ENCODE peak calls at places on chromosomes 11 and 22, in eight cellular contexts. V is cardiac muscle cell, N is A172, R is EL, E is psoas muscle, B is tibial artery, P is AG08395, G is AG09319. Y is an unnamed sample.

GRCh38 chr11:94417386-94417987 is 16.3 kb upstream of the GPR83 start:
- DNase-seq in V (peak), N (peak), R (peak), E (no peak), B (no peak), P (peak), G (peak), Y (no peak)

GRCh38 chr22:48146426-48146825 is 1384.0 kb downstream of the TBC1D22A start:
- DNase-seq in V (no peak), N (no peak), R (no peak), E (no peak), B (no peak), P (no peak), G (no peak), Y (no peak)

GRCh38 chr11:123298488-123299447 is 103.7 kb upstream of the CLMP start:
- DNase-seq in V (no peak), N (no peak), R (no peak), E (no peak), B (no peak), P (no peak), G (no peak), Y (peak)

GRCh38 chr11:114315749-114316368 is 19.7 kb downstream of the NNMT start:
- DNase-seq in V (no peak), N (no peak), R (no peak), E (no peak), B (no peak), P (no peak), G (no peak), Y (no peak)

GRCh38 chr11:122656073-122656630 is 630 bp downstream of the UBASH3B start:
- DNase-seq in V (peak), N (no peak), R (peak), E (peak), B (peak), P (peak), G (no peak), Y (peak)

GRCh38 chr11:33829430-33830141 is 55.3 kb upstream of the FBXO3 start:
- DNase-seq in V (peak), N (peak), R (peak), E (peak), B (no peak), P (peak), G (peak), Y (peak)

GRCh38 chr11:1659478-1659877 is 29.9 kb downstream of the KRTAP5-5 start:
- DNase-seq in V (no peak), N (no peak), R (no peak), E (no peak), B (no peak), P (no peak), G (no peak), Y (no peak)

GRCh38 chr11:1927151-1928037 is 7.9 kb downstream of the TNNT3 start:
- DNase-seq in V (no peak), N (no peak), R (no peak), E (peak), B (no peak), P (no peak), G (no peak), Y (peak)

GRCh38 chr22:40241200-40241763 is 63.6 kb downstream of the TNRC6B start:
- DNase-seq in V (no peak), N (no peak), R (no peak), E (no peak), B (no peak), P (no peak), G (no peak), Y (no peak)

GRCh38 chr11:64267207-64267945 is 16.0 kb downstream of the PLCB3 start:
- DNase-seq in V (no peak), N (no peak), R (no peak), E (no peak), B (no peak), P (no peak), G (no peak), Y (no peak)

GRCh38 chr11:19777342-19778102 is 64.9 kb downstream of the NAV2 start:
- DNase-seq in V (peak), N (peak), R (peak), E (no peak), B (no peak), P (peak), G (no peak), Y (no peak)

GRCh38 chr22:19871023-19871844 is 16.6 kb upstream of the GNB1L start:
- DNase-seq in V (no peak), N (no peak), R (no peak), E (no peak), B (peak), P (no peak), G (no peak), Y (peak)

GRCh38 chr22:31343235-31344191 is 2.6 kb downstream of the PATZ1 start:
- DNase-seq in V (peak), N (no peak), R (peak), E (no peak), B (peak), P (peak), G (no peak), Y (no peak)

GRCh38 chr11:103241574-103241973 is 132.3 kb downstream of the DYNC2H1 start:
- DNase-seq in V (no peak), N (no peak), R (no peak), E (no peak), B (no peak), P (no peak), G (no peak), Y (no peak)

GRCh38 chr11:73949246-73949645 is 1.6 kb upstream of the DNAJB13 start:
- DNase-seq in V (no peak), N (no peak), R (no peak), E (no peak), B (no peak), P (no peak), G (no peak), Y (no peak)